ENCODE peak calls at places on chromosome 14, in five cellular contexts. Q is GM12891, F is H7, Z is activated gamma-delta T cell treated with Interleukin-2 at 50 U/mL for 16 hours, D is A549. K is an unnamed sample.

GRCh38 chr14:55458800-55459577 is 18.6 kb upstream of the TBPL2 start:
- DNase-seq in Q (peak), F (no peak), Z (no peak), D (no peak), K (no peak)

GRCh38 chr14:75991753-75992152 is 6.2 kb downstream of the IFT43 start:
- DNase-seq in Q (no peak), F (no peak), Z (no peak), D (no peak), K (no peak)

GRCh38 chr14:103123128-103123633 is at the start of gene TNFAIP2:
- DNase-seq in Q (peak), F (peak), Z (no peak), D (no peak), K (no peak)

GRCh38 chr14:100629696-100630095 is 42.5 kb upstream of the BEGAIN start:
- DNase-seq in Q (no peak), F (peak), Z (no peak), D (no peak), K (no peak)

GRCh38 chr14:88323086-88323519 is at the start of gene KCNK10:
- DNase-seq in Q (no peak), F (peak), Z (no peak), D (no peak), K (no peak)

GRCh38 chr14:102872020-102872419 is 50.4 kb upstream of the AMN start:
- DNase-seq in Q (no peak), F (no peak), Z (no peak), D (no peak), K (no peak)

GRCh38 chr14:100698719-100699448 is 27.8 kb upstream of the DLK1 start:
- DNase-seq in Q (no peak), F (no peak), Z (no peak), D (no peak), K (no peak)

GRCh38 chr14:67704484-67705089 is 2.9 kb downstream of the RDH12 start:
- DNase-seq in Q (no peak), F (peak), Z (peak), D (peak), K (peak)

GRCh38 chr14:104168603-104169002 is 30.2 kb downstream of the KIF26A start:
- DNase-seq in Q (no peak), F (peak), Z (no peak), D (no peak), K (no peak)

GRCh38 chr14:89833120-89833521 is 121.4 kb downstream of the EFCAB11 start:
- DNase-seq in Q (no peak), F (no peak), Z (no peak), D (no peak), K (no peak)

GRCh38 chr14:91927216-91927615 is 20.3 kb downstream of the FBLN5 start:
- DNase-seq in Q (no peak), F (no peak), Z (no peak), D (no peak), K (no peak)

GRCh38 chr14:75482366-75482765 is 39.9 kb upstream of the BATF start:
- DNase-seq in Q (no peak), F (no peak), Z (no peak), D (no peak), K (no peak)

GRCh38 chr14:73633115-73633514 is 11.7 kb upstream of the DNAL1 start:
- DNase-seq in Q (no peak), F (no peak), Z (no peak), D (no peak), K (no peak)

GRCh38 chr14:73943083-73943482 is 6.8 kb downstream of the FAM161B start:
- DNase-seq in Q (no peak), F (no peak), Z (no peak), D (no peak), K (peak)

GRCh38 chr14:23443411-23443812 is 8.0 kb upstream of the MYH7 start:
- DNase-seq in Q (no peak), F (peak), Z (no peak), D (no peak), K (no peak)

GRCh38 chr14:65421201-65421981 is 8.9 kb downstream of the FUT8 start:
- DNase-seq in Q (no peak), F (no peak), Z (no peak), D (no peak), K (no peak)

GRCh38 chr14:68460541-68460940 is 332.3 kb downstream of the ZFP36L1 start:
- DNase-seq in Q (no peak), F (no peak), Z (no peak), D (no peak), K (no peak)

GRCh38 chr14:35121026-35121886 is 534 bp downstream of the PPP2R3C start:
- DNase-seq in Q (no peak), F (no peak), Z (no peak), D (peak), K (no peak)

GRCh38 chr14:55516776-55517175 is 63.2 kb upstream of the KTN1 start:
- DNase-seq in Q (no peak), F (no peak), Z (no peak), D (no peak), K (no peak)

GRCh38 chr14:65860956-65861631 is 448.6 kb downstream of the FUT8 start:
- DNase-seq in Q (no peak), F (no peak), Z (no peak), D (no peak), K (no peak)

GRCh38 chr14:104389326-104390220 is 190.0 kb upstream of the C14orf180 start:
- DNase-seq in Q (no peak), F (peak), Z (no peak), D (no peak), K (peak)

GRCh38 chr14:68246074-68246980 is 426.7 kb downstream of the RAD51B start:
- DNase-seq in Q (no peak), F (no peak), Z (no peak), D (no peak), K (no peak)

GRCh38 chr14:100028990-100029677 is 36.1 kb upstream of the EVL start:
- DNase-seq in Q (no peak), F (no peak), Z (no peak), D (peak), K (no peak)

GRCh38 chr14:51394391-51394790 is 154.3 kb downstream of the TMX1 start:
- DNase-seq in Q (no peak), F (no peak), Z (no peak), D (no peak), K (no peak)

GRCh38 chr14:34741840-34742239 is 27.4 kb upstream of the CFL2 start:
- DNase-seq in Q (no peak), F (no peak), Z (no peak), D (no peak), K (no peak)

GRCh38 chr14:88168498-88169165 is 154.4 kb downstream of the KCNK10 start:
- DNase-seq in Q (peak), F (peak), Z (peak), D (peak), K (peak)

GRCh38 chr14:63603749-63604277 is 37.9 kb downstream of the WDR89 start:
- DNase-seq in Q (no peak), F (no peak), Z (no peak), D (no peak), K (no peak)

GRCh38 chr14:35134329-35135123 is 12.2 kb downstream of the PRORP start:
- DNase-seq in Q (no peak), F (no peak), Z (no peak), D (no peak), K (no peak)

GRCh38 chr14:71694888-71695505 is 237.2 kb upstream of the RGS6 start:
- DNase-seq in Q (no peak), F (no peak), Z (no peak), D (no peak), K (no peak)

GRCh38 chr14:78519863-78520262 is 349.7 kb downstream of the NRXN3 start:
- DNase-seq in Q (peak), F (peak), Z (no peak), D (no peak), K (peak)

GRCh38 chr14:24086193-24086955 is 7.7 kb upstream of the PCK2 start:
- DNase-seq in Q (no peak), F (no peak), Z (no peak), D (no peak), K (no peak)

GRCh38 chr14:95238674-95239313 is 80.9 kb downstream of the CLMN start:
- DNase-seq in Q (no peak), F (no peak), Z (no peak), D (no peak), K (no peak)